ENCODE peak calls at places on chromosomes 5 and 9, in six cellular contexts. G is GM12891, K is GM12878, X is K562, B is HepG2, J is H1. Y is an unnamed sample.
A peak's percentile ranks its signal among the peaks of the same experiment; 100 is the strongest.

GRCh38 chr5:60514152-60514551 is 185.8 kb downstream of the DEPDC1B start:
- DNase-seq in G (no peak), J (no peak), B (no peak), X (no peak), K (no peak), Y (no peak)

GRCh38 chr5:140869555-140869886 is 764 bp downstream of the PCDHA11 start:
- DNase-seq in J (no peak), K (no peak), X (no peak), G (no peak), B (no peak), Y (no peak)

GRCh38 chr9:15889555-15889954 is 336.7 kb downstream of the CCDC171 start:
- DNase-seq in K (no peak), J (no peak), X (no peak), G (no peak), B (no peak), Y (no peak)

GRCh38 chr5:128881609-128882008 is 83.7 kb upstream of the SLC27A6 start:
- DNase-seq in G (no peak), J (no peak), K (no peak), X (no peak), B (no peak), Y (no peak)

GRCh38 chr5:126736141-126736540 is 40.8 kb upstream of the LMNB1 start:
- DNase-seq in X (no peak), B (no peak), K (no peak), G (no peak), J (no peak), Y (no peak)

GRCh38 chr9:257957-258356 is 43.3 kb downstream of the DOCK8 start:
- DNase-seq in K (no peak), J (no peak), X (no peak), B (no peak), G (no peak), Y (no peak)

GRCh38 chr9:4852419-4852818 is 59.7 kb downstream of the RCL1 start:
- DNase-seq in G (no peak), B (no peak), X (peak; percentile 65), K (no peak), J (no peak), Y (no peak)

GRCh38 chr9:26158631-26159150 is 480.4 kb upstream of the TUSC1 start:
- DNase-seq in K (no peak), B (no peak), X (no peak), J (no peak), G (no peak), Y (no peak)

GRCh38 chr5:139383275-139383992 is at the start of gene SLC23A1:
- DNase-seq in J (no peak), K (no peak), B (peak; percentile 72), X (no peak), G (no peak), Y (no peak)

GRCh38 chr5:116673453-116673852 is 98.8 kb upstream of the SEMA6A start:
- DNase-seq in J (no peak), K (no peak), X (no peak), B (no peak), G (no peak), Y (no peak)

GRCh38 chr9:88280816-88281382 is 107.3 kb upstream of the SPIN1 start:
- DNase-seq in J (peak; percentile 19), X (no peak), K (no peak), B (no peak), G (no peak), Y (no peak)

GRCh38 chr5:96616801-96617200 is 45.4 kb upstream of the CAST start:
- DNase-seq in J (no peak), G (no peak), K (no peak), B (no peak), X (no peak), Y (no peak)

GRCh38 chr5:179289756-179290385 is 55.4 kb downstream of the ADAMTS2 start:
- DNase-seq in J (no peak), G (no peak), B (no peak), X (no peak), K (no peak), Y (no peak)

GRCh38 chr5:58631895-58632294 is 49.0 kb downstream of the RAB3C start:
- DNase-seq in B (no peak), J (no peak), K (no peak), X (no peak), G (no peak), Y (no peak)

GRCh38 chr9:87862536-87863268 is 20.0 kb upstream of the SPATA31E1 start:
- DNase-seq in K (no peak), J (no peak), G (no peak), B (no peak), X (no peak), Y (no peak)

GRCh38 chr5:168833936-168834335 is 254.8 kb upstream of the PANK3 start:
- DNase-seq in X (no peak), G (no peak), K (no peak), J (peak; percentile 25), B (no peak), Y (no peak)

GRCh38 chr5:115100556-115100955 is 69.2 kb downstream of the TRIM36 start:
- DNase-seq in B (no peak), J (no peak), K (no peak), G (no peak), X (no peak), Y (no peak)

GRCh38 chr9:114799441-114799840 is 6.4 kb downstream of the TNFSF15 start:
- DNase-seq in X (no peak), B (peak; percentile 60), G (no peak), J (peak; percentile 17), K (no peak), Y (no peak)

GRCh38 chr5:95281211-95281610 is 3.7 kb downstream of the MCTP1 start:
- DNase-seq in X (no peak), J (no peak), K (no peak), G (no peak), B (no peak), Y (no peak)

GRCh38 chr5:34037829-34038228 is 5.2 kb downstream of the C1QTNF3 start:
- DNase-seq in X (no peak), J (no peak), B (no peak), K (no peak), G (no peak), Y (no peak)

GRCh38 chr9:113614843-113615648 is 151.5 kb downstream of the RGS3 start:
- DNase-seq in B (no peak), J (no peak), K (no peak), G (no peak), X (no peak), Y (no peak)

GRCh38 chr5:104189031-104189430 is 626.4 kb upstream of the NUDT12 start:
- DNase-seq in K (no peak), J (no peak), B (no peak), X (no peak), G (no peak), Y (no peak)

GRCh38 chr5:174293006-174293405 is 247.5 kb downstream of the NSG2 start:
- DNase-seq in X (no peak), J (no peak), G (no peak), K (no peak), B (no peak), Y (no peak)

GRCh38 chr9:70406446-70406862 is 8.0 kb downstream of the KLF9 start:
- DNase-seq in X (no peak), G (no peak), K (no peak), B (no peak), J (no peak), Y (peak; percentile 19)
- TF ChIP-seq POLR2A in X (no peak), G (no peak), K (no peak), B (no peak), J (no peak), Y (no peak)

GRCh38 chr5:180621311-180621710 is 28.1 kb downstream of the FLT4 start:
- DNase-seq in K (no peak), X (no peak), J (no peak), G (no peak), B (no peak), Y (no peak)
- TF ChIP-seq TAF1 in K (no peak), X (no peak), J (no peak), G (no peak), B (no peak), Y (no peak)

GRCh38 chr5:142653321-142653720 is 32.6 kb downstream of the FGF1 start:
- DNase-seq in X (no peak), K (no peak), B (no peak), J (no peak), G (no peak), Y (no peak)

GRCh38 chr5:142658278-142658677 is 27.6 kb downstream of the FGF1 start:
- DNase-seq in X (no peak), B (no peak), K (no peak), G (no peak), J (no peak), Y (no peak)

GRCh38 chr5:142654578-142655042 is 31.3 kb downstream of the FGF1 start:
- DNase-seq in X (no peak), G (no peak), B (no peak), J (no peak), K (no peak), Y (no peak)

GRCh38 chr5:142657446-142657845 is 28.4 kb downstream of the FGF1 start:
- DNase-seq in B (no peak), J (no peak), K (no peak), X (no peak), G (no peak), Y (no peak)

GRCh38 chr5:142655339-142656267 is 30.3 kb downstream of the FGF1 start:
- DNase-seq in B (peak; percentile 62), K (no peak), J (peak; percentile 53), G (peak; percentile 74), X (peak; percentile 85), Y (peak; percentile 61)
- TF ChIP-seq POLR2A in B (no peak), K (no peak), J (no peak), G (no peak), X (no peak), Y (no peak)

DNA sequence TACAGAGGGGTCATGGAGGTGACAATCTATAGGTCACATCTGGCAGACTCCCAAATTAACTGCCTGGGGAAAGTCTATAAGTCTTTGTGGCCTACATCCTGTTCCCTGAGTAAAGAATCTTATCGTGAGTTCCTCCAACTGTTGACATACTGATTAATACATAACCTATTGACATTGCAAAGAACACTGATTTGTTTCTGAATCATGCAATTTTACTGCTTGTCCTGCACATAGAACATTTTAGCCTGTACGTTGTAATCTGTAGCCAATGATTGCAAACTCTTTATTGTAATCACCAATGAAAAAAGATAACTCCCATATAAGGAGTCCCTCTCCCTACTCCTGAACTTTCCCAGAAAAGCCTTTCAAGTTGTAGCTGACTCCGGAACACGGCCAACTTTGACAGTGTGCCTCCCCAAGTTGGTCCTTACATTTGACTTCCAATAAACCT is 18.8 kb upstream of the OR2K2 start:
- DNase-seq in G (no peak), K (no peak), X (no peak), B (peak; percentile 94), J (no peak), Y (no peak)
- TF ChIP-seq TAF1 in G (no peak), K (no peak), X (no peak), B (no peak), J (no peak), Y (no peak)